ENCODE peak calls at places on chromosomes 16 and 17, in five cellular contexts. T is A549, A is heart right ventricle, N is left ventricle myocardium inferior, L is adrenal gland. I is an unnamed sample.

GRCh38 chr16:54265558-54266213 is 20.9 kb downstream of the IRX3 start:
- DNase-seq in T (no peak), A (no peak), N (no peak), L (no peak), I (no peak)

GRCh38 chr17:76983075-76983411 is 114.8 kb downstream of the MGAT5B start:
- DNase-seq in L (no peak), A (no peak), T (no peak), N (no peak), I (no peak)

GRCh38 chr16:14475370-14476139 is 154.5 kb downstream of the PARN start:
- DNase-seq in N (no peak), T (peak), L (no peak), A (no peak), I (no peak)

GRCh38 chr17:53092072-53092471 is 730.7 kb upstream of the KIF2B start:
- DNase-seq in N (no peak), L (no peak), T (no peak), A (no peak), I (no peak)

GRCh38 chr17:3729881-3730280 is 6.2 kb downstream of the HASPIN start:
- DNase-seq in N (no peak), T (no peak), A (no peak), L (no peak), I (no peak)

GRCh38 chr16:3980311-3981111 is 100.0 kb upstream of the CREBBP start:
- DNase-seq in A (no peak), L (no peak), N (no peak), T (no peak), I (no peak)

GRCh38 chr17:27415090-27415795 is 41.0 kb upstream of the KSR1 start:
- DNase-seq in N (no peak), A (no peak), L (no peak), T (no peak), I (no peak)

GRCh38 chr16:17050468-17050867 is 420.3 kb downstream of the XYLT1 start:
- DNase-seq in L (no peak), A (no peak), N (no peak), T (no peak), I (no peak)

GRCh38 chr16:79508294-79508693 is 92.2 kb downstream of the MAF start:
- DNase-seq in T (no peak), L (no peak), A (peak), N (no peak), I (no peak)

GRCh38 chr17:57145347-57145746 is 60.3 kb downstream of the AKAP1 start:
- DNase-seq in T (no peak), L (no peak), A (no peak), N (no peak), I (no peak)

GRCh38 chr17:82489851-82490511 is 29.6 kb upstream of the FOXK2 start:
- DNase-seq in N (no peak), T (no peak), A (no peak), L (no peak), I (no peak)
- H3K27ac ChIP-seq in N (peak), T (no peak), A (peak), L (no peak), I (no peak)

DNA sequence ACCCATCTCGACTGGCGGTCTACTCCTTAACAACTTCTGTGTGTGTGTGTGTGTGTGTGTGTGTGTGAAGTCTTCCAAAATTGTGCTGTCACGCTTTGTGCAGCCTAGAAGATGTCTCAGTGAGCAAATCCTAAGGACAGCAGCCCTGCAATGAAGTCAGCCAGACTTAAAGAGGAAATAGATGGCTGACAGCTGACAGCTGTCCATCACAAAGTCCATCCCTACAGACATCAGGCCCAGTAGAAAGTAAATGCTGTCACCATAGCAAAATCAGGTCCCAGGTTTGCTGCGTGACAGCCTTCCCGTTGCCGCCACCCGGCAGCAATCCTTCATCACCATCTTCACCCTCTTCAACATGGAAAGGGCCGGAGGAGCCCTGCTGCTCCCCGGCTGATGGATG is 416.0 kb downstream of the SOX9 start:
- DNase-seq in A (no peak), L (no peak), N (no peak), T (no peak), I (no peak)
- H3K4me3 ChIP-seq in A (no peak), L (no peak), N (no peak), T (no peak), I (no peak)

GRCh38 chr17:7523033-7523432 is 25.8 kb upstream of the TNFSF12 start:
- DNase-seq in N (no peak), L (peak), T (peak), A (no peak), I (no peak)
- TF ChIP-seq CTCF in N (peak), L (peak), T (peak), A (peak), I (peak)

DNA sequence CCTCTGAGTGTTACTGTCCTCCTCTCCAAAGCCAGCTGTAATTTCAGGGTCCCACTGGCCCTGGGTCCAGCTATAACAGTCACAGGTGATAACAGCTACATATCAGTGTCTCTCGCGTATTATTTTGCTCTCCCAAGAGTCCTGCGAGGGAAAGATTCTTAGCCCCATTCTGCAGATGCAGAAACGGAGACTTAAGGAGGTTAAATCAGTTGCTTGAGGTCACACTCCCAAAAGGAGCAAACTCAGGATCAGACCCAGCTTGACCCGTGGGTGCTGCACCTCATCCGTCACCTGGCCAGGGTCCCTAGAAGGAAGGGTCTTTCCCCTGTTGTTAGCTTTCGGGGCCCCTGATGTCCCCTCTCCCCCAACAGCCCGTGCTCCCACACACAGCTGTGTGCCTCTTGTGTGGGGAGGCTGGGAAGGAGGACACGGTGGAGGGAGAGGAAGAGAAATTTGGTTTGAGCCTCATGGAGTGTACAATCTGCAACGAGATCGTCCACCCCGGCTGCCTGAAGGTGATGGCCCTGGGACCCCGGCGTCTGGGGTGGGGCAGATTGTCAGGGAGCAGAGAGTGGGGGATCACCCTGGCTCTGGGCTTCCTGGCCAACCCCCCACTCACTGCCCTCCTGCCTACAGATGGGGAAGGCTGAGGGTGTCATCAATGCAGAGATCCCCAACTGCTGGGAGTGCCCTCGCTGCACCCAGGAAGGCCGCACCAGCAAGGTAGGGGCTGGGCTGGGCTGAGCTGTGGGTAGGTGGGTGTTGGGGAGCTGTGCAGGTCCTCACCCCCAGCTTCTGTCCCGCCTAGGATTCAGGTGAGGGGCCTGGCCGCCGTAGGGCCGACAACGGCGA is 3.8 kb downstream of the FBXL19 start:
- DNase-seq in T (no peak), A (no peak), L (no peak), N (no peak), I (no peak)
- H3K27ac ChIP-seq in T (peak), A (peak), L (no peak), N (peak), I (no peak)

DNA sequence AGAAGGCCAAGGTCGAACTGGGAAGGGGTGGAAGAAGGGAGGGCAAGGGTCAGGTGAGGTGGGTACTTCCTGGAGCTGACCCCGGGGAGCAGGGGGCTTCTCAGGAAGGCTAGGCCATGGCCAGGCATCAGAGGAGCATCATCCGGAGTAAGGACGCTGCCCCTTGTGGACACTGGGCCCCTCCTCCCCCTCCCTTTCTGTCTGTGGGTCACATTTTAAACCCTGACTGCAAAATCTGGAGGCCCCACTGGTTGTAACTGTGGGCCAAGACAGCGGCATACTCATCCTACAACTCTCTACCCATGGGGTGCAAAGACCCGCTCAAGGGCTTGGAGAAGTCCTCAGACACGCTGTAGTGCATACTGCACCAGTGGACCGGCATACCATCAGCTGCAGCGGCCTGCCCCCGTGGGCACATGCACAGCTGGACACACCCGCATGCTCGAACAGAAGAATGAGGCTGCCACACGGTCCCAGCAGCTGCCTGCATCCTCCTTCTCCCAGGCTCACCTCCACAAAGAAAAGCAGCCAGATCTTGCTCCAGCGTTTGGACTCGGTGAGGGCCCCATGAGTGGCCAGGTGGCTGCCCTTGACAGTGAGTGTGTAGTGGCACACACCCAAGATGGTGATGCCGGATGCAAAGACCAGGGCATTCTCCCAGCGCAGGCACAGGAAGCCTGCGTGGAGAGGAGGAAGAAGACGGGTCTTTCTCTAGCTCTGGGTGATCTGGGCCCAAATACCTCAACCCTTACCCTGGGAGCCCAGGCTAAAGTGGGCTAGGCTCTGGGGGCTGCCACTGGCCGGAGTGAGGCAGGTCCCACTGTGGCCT is 1.2 kb downstream of the FADS6 start:
- DNase-seq in N (no peak), L (no peak), A (no peak), T (no peak), I (no peak)
- H3K4me3 ChIP-seq in N (no peak), L (peak), A (no peak), T (no peak), I (no peak)

GRCh38 chr17:32610027-32610650 is 123.3 kb downstream of the CDK5R1 start:
- DNase-seq in T (no peak), L (no peak), A (no peak), N (no peak), I (no peak)

GRCh38 chr17:32604966-32605365 is 118.2 kb downstream of the CDK5R1 start:
- DNase-seq in L (no peak), A (no peak), N (no peak), T (no peak), I (no peak)

GRCh38 chr17:32610943-32611342 is 124.2 kb downstream of the CDK5R1 start:
- DNase-seq in T (no peak), A (no peak), L (no peak), N (no peak), I (no peak)

GRCh38 chr17:32608267-32608666 is 121.5 kb downstream of the CDK5R1 start:
- DNase-seq in A (no peak), L (no peak), N (no peak), T (no peak), I (no peak)

GRCh38 chr17:32609085-32609484 is 122.3 kb downstream of the CDK5R1 start:
- DNase-seq in A (peak), L (peak), N (peak), T (peak), I (no peak)
- TF ChIP-seq CTCF in A (peak), L (peak), N (peak), T (peak), I (no peak)

GRCh38 chr16:74837056-74837455 is 62.4 kb upstream of the FA2H start:
- DNase-seq in A (no peak), N (no peak), L (peak), T (no peak), I (no peak)
- H3K27ac ChIP-seq in A (no peak), N (no peak), L (no peak), T (no peak), I (no peak)

DNA sequence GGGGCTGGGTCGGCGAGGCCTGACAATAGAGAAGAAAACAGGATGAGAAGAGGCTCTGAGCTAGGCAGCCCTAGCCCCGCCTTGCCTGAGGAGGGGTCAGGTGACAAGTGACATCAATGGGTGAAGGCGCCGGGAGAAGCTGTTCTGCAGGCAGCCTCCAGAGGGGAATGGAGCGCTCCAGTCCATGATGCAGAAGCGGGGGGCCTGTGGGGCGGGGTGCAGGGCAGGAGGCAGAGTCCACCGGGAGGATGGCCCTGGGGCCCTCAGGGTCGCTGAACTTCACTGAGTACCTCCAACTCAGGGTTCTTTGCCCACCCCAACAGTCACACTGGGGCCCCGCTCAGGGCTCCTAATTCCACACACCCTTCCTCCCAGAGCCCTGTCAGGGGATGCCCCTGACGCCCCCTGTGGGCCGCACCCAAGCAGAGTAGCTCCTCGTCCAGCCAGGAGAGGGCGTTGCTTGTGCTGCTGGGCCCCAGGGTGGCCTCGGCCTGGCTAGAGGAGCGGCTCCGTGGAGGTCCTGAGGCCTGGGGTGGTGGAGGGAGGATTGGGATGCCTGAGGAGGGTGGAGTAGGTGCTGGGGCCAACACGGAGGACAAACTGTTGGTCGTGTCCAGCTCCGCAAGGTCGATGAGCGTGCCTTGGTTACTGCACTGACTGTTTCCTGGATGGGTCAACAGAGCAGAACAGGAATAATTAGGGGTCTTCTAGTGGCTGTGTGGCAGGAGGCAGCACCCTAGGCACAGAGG is 20.8 kb downstream of the GGA3 start:
- DNase-seq in N (no peak), L (no peak), T (peak), A (no peak), I (no peak)
- H3K4me3 ChIP-seq in N (no peak), L (no peak), T (no peak), A (no peak), I (no peak)

GRCh38 chr17:36017799-36018198 is at the start of gene CCL23:
- DNase-seq in N (no peak), L (peak), A (no peak), T (no peak), I (no peak)

GRCh38 chr17:36008998-36009665 is 7.8 kb upstream of the CCL15 start:
- DNase-seq in A (no peak), L (no peak), T (peak), N (no peak), I (peak)

GRCh38 chr17:36019423-36019822 is 1.7 kb upstream of the CCL23 start:
- DNase-seq in N (no peak), T (no peak), L (no peak), A (no peak), I (no peak)

GRCh38 chr17:36016555-36016954 is 1.2 kb downstream of the CCL23 start:
- DNase-seq in L (no peak), N (no peak), T (no peak), A (no peak), I (no peak)

DNA sequence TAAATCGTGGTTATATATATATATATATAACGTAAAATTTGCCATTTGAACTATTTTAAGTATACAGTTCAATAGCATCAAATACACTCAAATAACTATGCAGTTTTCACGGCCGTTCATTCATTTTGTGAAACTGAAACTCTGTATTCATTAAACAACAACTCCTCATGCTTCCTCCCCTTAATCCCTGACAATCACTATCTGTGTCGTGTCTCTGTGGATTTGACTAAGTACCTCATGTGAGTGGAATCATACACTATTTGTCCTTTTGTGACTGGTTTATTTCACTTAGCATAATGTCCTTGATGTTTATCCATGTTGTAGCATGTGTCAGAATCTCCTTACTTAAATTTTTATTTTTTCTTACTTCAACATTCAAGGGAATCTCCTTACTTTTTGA is 2.8 kb downstream of the CCL23 start:
- DNase-seq in A (no peak), T (no peak), L (no peak), N (no peak), I (no peak)
- TF ChIP-seq CTCF in A (no peak), T (no peak), L (no peak), N (no peak), I (no peak)

GRCh38 chr16:74320707-74321106 is 24.1 kb downstream of the PSMD7 start:
- DNase-seq in L (peak), T (no peak), N (no peak), A (no peak), I (no peak)
- H3K27ac ChIP-seq in L (peak), T (no peak), N (peak), A (peak), I (no peak)